ENCODE peak calls at places on chromosomes 12 and 14, in six cellular contexts. One of them, this sample, is unnamed.

GRCh38 chr12:2003676-2004112 is 563 bp downstream of the DCP1B start:
- DNase-seq in lower leg skin: no peak
- DNase-seq in gastrocnemius medialis: no peak
- DNase-seq in tibial nerve: peak; percentile 21
- DNase-seq in IMR-90: peak; percentile 24
- DNase-seq in HepG2: no peak
- DNase-seq in this sample: peak; percentile 5

GRCh38 chr12:68792952-68793351 is 15.0 kb upstream of the MDM2 start:
- DNase-seq in lower leg skin: peak; percentile 21
- DNase-seq in gastrocnemius medialis: no peak
- DNase-seq in tibial nerve: no peak
- DNase-seq in IMR-90: peak; percentile 49
- DNase-seq in HepG2: peak; percentile 70
- DNase-seq in this sample: peak; percentile 56

GRCh38 chr12:2675776-2676175 is 119.0 kb upstream of the FKBP4 start:
- DNase-seq in lower leg skin: peak; percentile 77
- DNase-seq in gastrocnemius medialis: no peak
- DNase-seq in tibial nerve: no peak
- DNase-seq in IMR-90: no peak
- DNase-seq in HepG2: no peak
- DNase-seq in this sample: no peak

GRCh38 chr12:45290218-45290609 is 74.3 kb downstream of the ANO6 start:
- DNase-seq in lower leg skin: no peak
- DNase-seq in gastrocnemius medialis: peak; percentile 48
- DNase-seq in tibial nerve: no peak
- DNase-seq in IMR-90: peak; percentile 88
- DNase-seq in HepG2: no peak
- DNase-seq in this sample: no peak

GRCh38 chr14:101040538-101041442 is 137.3 kb upstream of the RTL1 start:
- DNase-seq in lower leg skin: no peak
- DNase-seq in gastrocnemius medialis: no peak
- DNase-seq in tibial nerve: no peak
- DNase-seq in IMR-90: no peak
- DNase-seq in HepG2: peak; percentile 86
- DNase-seq in this sample: no peak

GRCh38 chr12:68620528-68620927 is 9.8 kb downstream of the RAP1B start:
- DNase-seq in lower leg skin: no peak
- DNase-seq in gastrocnemius medialis: no peak
- DNase-seq in tibial nerve: no peak
- DNase-seq in IMR-90: no peak
- DNase-seq in HepG2: no peak
- DNase-seq in this sample: no peak

GRCh38 chr14:71290301-71290700 is 383.0 kb downstream of the PCNX1 start:
- DNase-seq in lower leg skin: no peak
- DNase-seq in gastrocnemius medialis: no peak
- DNase-seq in tibial nerve: no peak
- DNase-seq in IMR-90: no peak
- DNase-seq in HepG2: no peak
- DNase-seq in this sample: no peak

GRCh38 chr14:39469094-39469710 is 37.0 kb upstream of the FBXO33 start:
- DNase-seq in lower leg skin: no peak
- DNase-seq in gastrocnemius medialis: no peak
- DNase-seq in tibial nerve: no peak
- DNase-seq in IMR-90: no peak
- DNase-seq in HepG2: peak; percentile 74
- DNase-seq in this sample: no peak

GRCh38 chr12:69392146-69392928 is 32.8 kb downstream of the YEATS4 start:
- DNase-seq in lower leg skin: no peak
- DNase-seq in gastrocnemius medialis: no peak
- DNase-seq in tibial nerve: no peak
- DNase-seq in IMR-90: peak; percentile 13
- DNase-seq in HepG2: no peak
- DNase-seq in this sample: no peak

GRCh38 chr12:114666746-114667668 is 17.0 kb downstream of the TBX3 start:
- DNase-seq in lower leg skin: no peak
- DNase-seq in gastrocnemius medialis: no peak
- DNase-seq in tibial nerve: no peak
- DNase-seq in IMR-90: no peak
- DNase-seq in HepG2: peak; percentile 23
- DNase-seq in this sample: no peak

GRCh38 chr12:52495385-52495784 is 2.3 kb upstream of the KRT6A start:
- DNase-seq in lower leg skin: peak; percentile 87
- DNase-seq in gastrocnemius medialis: no peak
- DNase-seq in tibial nerve: no peak
- DNase-seq in IMR-90: no peak
- DNase-seq in HepG2: no peak
- DNase-seq in this sample: no peak

GRCh38 chr12:130673036-130673705 is 42.9 kb downstream of the RIMBP2 start:
- DNase-seq in lower leg skin: no peak
- DNase-seq in gastrocnemius medialis: no peak
- DNase-seq in tibial nerve: no peak
- DNase-seq in IMR-90: no peak
- DNase-seq in HepG2: no peak
- DNase-seq in this sample: no peak

GRCh38 chr12:56122637-56123036 is 4.6 kb downstream of the ZC3H10 start:
- DNase-seq in lower leg skin: no peak
- DNase-seq in gastrocnemius medialis: no peak
- DNase-seq in tibial nerve: no peak
- DNase-seq in IMR-90: no peak
- DNase-seq in HepG2: peak; percentile 71
- DNase-seq in this sample: no peak

GRCh38 chr14:100840286-100840685 is 14.4 kb downstream of the MEG3 start:
- DNase-seq in lower leg skin: no peak
- DNase-seq in gastrocnemius medialis: no peak
- DNase-seq in tibial nerve: no peak
- DNase-seq in IMR-90: no peak
- DNase-seq in HepG2: no peak
- DNase-seq in this sample: no peak

GRCh38 chr12:29552324-29552927 is 54.9 kb upstream of the OVCH1 start:
- DNase-seq in lower leg skin: peak; percentile 88
- DNase-seq in gastrocnemius medialis: peak; percentile 23
- DNase-seq in tibial nerve: peak; percentile 41
- DNase-seq in IMR-90: peak; percentile 61
- DNase-seq in HepG2: peak; percentile 25
- DNase-seq in this sample: peak; percentile 21

GRCh38 chr12:7832059-7832696 is 40.5 kb downstream of the SLC2A14 start:
- DNase-seq in lower leg skin: no peak
- DNase-seq in gastrocnemius medialis: no peak
- DNase-seq in tibial nerve: peak; percentile 13
- DNase-seq in IMR-90: peak; percentile 71
- DNase-seq in HepG2: peak; percentile 62
- DNase-seq in this sample: peak; percentile 24

GRCh38 chr14:58919262-58919661 is 269.2 kb upstream of the DAAM1 start:
- DNase-seq in lower leg skin: no peak
- DNase-seq in gastrocnemius medialis: no peak
- DNase-seq in tibial nerve: no peak
- DNase-seq in IMR-90: peak; percentile 31
- DNase-seq in HepG2: no peak
- DNase-seq in this sample: no peak

GRCh38 chr12:92938018-92938417 is 8.9 kb upstream of the EEA1 start:
- DNase-seq in lower leg skin: no peak
- DNase-seq in gastrocnemius medialis: no peak
- DNase-seq in tibial nerve: no peak
- DNase-seq in IMR-90: no peak
- DNase-seq in HepG2: no peak
- DNase-seq in this sample: no peak

GRCh38 chr12:6761849-6762248 is 4.3 kb upstream of the PTMS start:
- DNase-seq in lower leg skin: no peak
- DNase-seq in gastrocnemius medialis: no peak
- DNase-seq in tibial nerve: no peak
- DNase-seq in IMR-90: no peak
- DNase-seq in HepG2: no peak
- DNase-seq in this sample: no peak

GRCh38 chr12:68621092-68622081 is 10.7 kb downstream of the RAP1B start:
- DNase-seq in lower leg skin: no peak
- DNase-seq in gastrocnemius medialis: no peak
- DNase-seq in tibial nerve: no peak
- DNase-seq in IMR-90: no peak
- DNase-seq in HepG2: no peak
- DNase-seq in this sample: no peak

GRCh38 chr12:53625373-53625945 is 723 bp downstream of the ATF7 start:
- DNase-seq in lower leg skin: no peak
- DNase-seq in gastrocnemius medialis: no peak
- DNase-seq in tibial nerve: no peak
- DNase-seq in IMR-90: no peak
- DNase-seq in HepG2: no peak
- DNase-seq in this sample: no peak

GRCh38 chr12:53624453-53624852 is 1.7 kb downstream of the ATF7 start:
- DNase-seq in lower leg skin: no peak
- DNase-seq in gastrocnemius medialis: no peak
- DNase-seq in tibial nerve: no peak
- DNase-seq in IMR-90: peak; percentile 54
- DNase-seq in HepG2: no peak
- DNase-seq in this sample: no peak

GRCh38 chr12:53624956-53625355 is 1.2 kb downstream of the ATF7 start:
- DNase-seq in lower leg skin: peak; percentile 56
- DNase-seq in gastrocnemius medialis: no peak
- DNase-seq in tibial nerve: no peak
- DNase-seq in IMR-90: no peak
- DNase-seq in HepG2: no peak
- DNase-seq in this sample: no peak

GRCh38 chr12:53626702-53627169 is 554 bp upstream of the ATF7 start:
- DNase-seq in lower leg skin: no peak
- DNase-seq in gastrocnemius medialis: no peak
- DNase-seq in tibial nerve: no peak
- DNase-seq in IMR-90: no peak
- DNase-seq in HepG2: no peak
- DNase-seq in this sample: no peak

DNA sequence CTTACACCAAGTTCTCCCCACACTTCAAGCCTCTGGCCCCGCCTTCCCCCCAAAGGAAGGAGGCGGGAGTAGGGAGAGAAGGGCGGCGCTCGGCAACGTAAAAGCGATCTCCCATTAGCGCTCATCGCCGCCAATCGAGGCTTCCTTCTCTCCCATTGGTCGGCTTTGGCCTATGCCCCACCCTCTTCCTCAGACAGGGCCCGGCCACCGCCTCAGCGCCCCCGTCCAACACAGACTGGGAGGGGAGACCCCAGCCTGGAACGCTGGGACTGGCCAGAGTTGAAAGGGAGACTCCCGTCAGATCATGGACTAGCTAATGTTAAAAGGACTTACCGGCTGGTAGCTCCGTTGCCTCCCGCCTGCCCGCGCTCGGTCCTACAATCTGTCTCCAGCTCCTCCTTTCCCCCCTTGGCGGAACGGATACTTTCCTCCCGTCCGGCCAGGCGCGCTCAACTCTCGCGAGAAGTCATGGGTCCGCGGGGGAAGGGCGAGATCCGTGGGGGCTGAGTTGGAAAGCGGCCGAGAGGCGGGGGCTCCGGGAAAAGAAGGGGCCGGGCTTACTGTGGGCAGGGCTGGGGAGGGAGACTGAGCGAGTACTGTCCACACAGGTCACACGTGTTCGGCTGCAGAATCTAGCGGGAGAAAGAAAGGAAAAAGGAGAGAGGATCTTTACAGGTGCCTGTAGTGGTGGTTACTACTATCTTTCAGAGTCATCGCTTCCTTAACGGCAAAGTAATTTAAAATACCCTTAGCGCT is at the start of gene ATF7:
- DNase-seq in lower leg skin: peak; percentile 100
- DNase-seq in gastrocnemius medialis: peak; percentile 97
- DNase-seq in tibial nerve: peak; percentile 98
- DNase-seq in IMR-90: peak; percentile 97
- DNase-seq in HepG2: peak; percentile 92
- DNase-seq in this sample: peak; percentile 79
- TF ChIP-seq POLR2A in lower leg skin: no peak
- TF ChIP-seq POLR2A in gastrocnemius medialis: peak; percentile 57
- TF ChIP-seq POLR2A in tibial nerve: peak; percentile 69
- TF ChIP-seq POLR2A in IMR-90: peak; percentile 75
- TF ChIP-seq POLR2A in HepG2: peak; percentile 81
- TF ChIP-seq POLR2A in this sample: peak; percentile 30

GRCh38 chr12:122871851-122872785 is 23.8 kb downstream of the VPS37B start:
- DNase-seq in lower leg skin: peak; percentile 91
- DNase-seq in gastrocnemius medialis: peak; percentile 39
- DNase-seq in tibial nerve: peak; percentile 74
- DNase-seq in IMR-90: peak; percentile 88
- DNase-seq in HepG2: no peak
- DNase-seq in this sample: no peak
- TF ChIP-seq POLR2A in lower leg skin: no peak
- TF ChIP-seq POLR2A in gastrocnemius medialis: peak; percentile 20
- TF ChIP-seq POLR2A in tibial nerve: no peak
- TF ChIP-seq POLR2A in IMR-90: no peak
- TF ChIP-seq POLR2A in HepG2: no peak
- TF ChIP-seq POLR2A in this sample: peak; percentile 20

DNA sequence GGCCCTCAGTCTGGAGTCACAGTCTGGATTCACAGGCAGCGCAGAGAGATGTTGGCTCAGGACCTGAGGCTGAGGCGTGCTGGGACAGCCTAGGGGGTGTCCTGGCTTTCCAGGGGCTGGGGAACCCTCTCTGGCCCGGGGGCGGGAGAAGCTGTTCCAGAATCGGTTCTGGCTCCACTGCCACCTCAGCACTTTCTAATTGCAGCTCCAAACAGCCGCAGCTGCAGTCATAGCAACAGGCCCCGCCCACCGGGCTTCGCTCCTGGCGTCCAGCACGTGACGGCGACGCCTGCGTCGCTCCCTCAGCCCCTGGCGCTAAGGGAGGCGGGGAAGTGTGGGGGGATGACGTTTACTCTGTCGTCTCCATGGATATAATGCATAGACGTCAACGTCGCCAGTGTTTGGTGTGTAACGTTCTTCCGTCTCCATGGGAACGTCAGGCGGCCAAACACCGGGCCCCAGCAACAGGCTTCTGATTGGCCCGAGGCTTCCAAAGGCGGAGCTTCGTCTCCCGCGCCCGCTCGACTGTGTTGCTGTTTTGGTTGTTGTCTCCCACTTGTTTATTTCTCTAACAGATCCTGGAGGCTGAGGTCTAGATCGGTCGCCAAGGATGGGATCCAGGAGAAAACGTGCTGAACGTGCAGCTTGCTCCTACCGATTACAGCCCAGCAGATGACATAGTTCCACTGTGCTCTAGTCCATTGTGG is 19.7 kb upstream of the FOS start:
- DNase-seq in lower leg skin: peak; percentile 100
- DNase-seq in gastrocnemius medialis: peak; percentile 97
- DNase-seq in tibial nerve: peak; percentile 96
- DNase-seq in IMR-90: peak; percentile 100
- DNase-seq in HepG2: peak; percentile 96
- DNase-seq in this sample: peak; percentile 78
- TF ChIP-seq POLR2A in lower leg skin: peak; percentile 43
- TF ChIP-seq POLR2A in gastrocnemius medialis: peak; percentile 64
- TF ChIP-seq POLR2A in tibial nerve: peak; percentile 76
- TF ChIP-seq POLR2A in IMR-90: peak; percentile 71
- TF ChIP-seq POLR2A in HepG2: no peak
- TF ChIP-seq POLR2A in this sample: no peak

DNA sequence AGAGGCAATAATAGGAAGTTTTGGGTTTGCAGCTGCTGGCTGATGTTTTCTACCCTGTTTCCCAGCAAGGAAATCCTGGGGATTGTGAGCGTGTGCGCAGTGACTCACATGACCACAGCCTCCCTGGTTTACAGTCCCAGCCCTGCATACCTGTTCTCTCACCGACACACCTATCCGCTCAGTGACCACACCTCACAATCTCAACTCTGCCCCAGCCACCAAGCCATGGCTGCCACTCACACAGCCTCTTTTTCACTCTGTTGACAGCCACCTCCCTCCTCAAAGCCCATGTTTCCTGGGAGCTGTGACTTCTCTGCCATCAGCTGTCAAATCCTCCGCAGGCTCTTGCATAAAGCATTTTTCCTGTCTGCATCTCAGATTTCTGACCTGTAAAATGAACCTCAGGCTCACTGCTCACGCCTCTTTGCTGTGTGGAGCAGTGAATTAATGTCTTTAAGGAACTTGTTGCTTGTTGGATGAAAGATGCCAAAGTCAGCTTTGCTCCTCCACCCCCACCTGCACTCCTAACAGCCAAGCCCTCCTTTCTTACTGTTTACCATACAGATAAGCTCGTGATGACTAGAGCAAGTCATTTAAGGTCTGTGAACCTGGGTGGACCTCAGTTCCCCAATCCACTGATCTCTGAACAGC is 43.5 kb downstream of the B4GALNT3 start:
- DNase-seq in lower leg skin: peak; percentile 81
- DNase-seq in gastrocnemius medialis: no peak
- DNase-seq in tibial nerve: no peak
- DNase-seq in IMR-90: no peak
- DNase-seq in HepG2: no peak
- DNase-seq in this sample: no peak
- TF ChIP-seq POLR2A in lower leg skin: no peak
- TF ChIP-seq POLR2A in gastrocnemius medialis: no peak
- TF ChIP-seq POLR2A in tibial nerve: no peak
- TF ChIP-seq POLR2A in IMR-90: no peak
- TF ChIP-seq POLR2A in HepG2: no peak
- TF ChIP-seq POLR2A in this sample: no peak

This sample was measured in GM12891.